ENCODE peak calls at places on chromosomes 11 and 22, in eight cellular contexts. O is iris pigment epithelial cell, Y is heart left ventricle, U is astrocyte of the spinal cord, E is neural crest cell, G is bronchial epithelial cell, V is left kidney, R is GM23338. S is an unnamed sample.

GRCh38 chr11:134531331-134532135 is 119.5 kb upstream of the B3GAT1 start:
- DNase-seq in O (no peak), Y (peak), U (no peak), E (no peak), G (no peak), V (peak), R (no peak), S (peak)

GRCh38 chr11:124886978-124887666 is 10.5 kb downstream of the ROBO4 start:
- DNase-seq in O (no peak), Y (no peak), U (no peak), E (no peak), G (no peak), V (no peak), R (no peak), S (no peak)

GRCh38 chr11:117191680-117192400 is 7.3 kb upstream of the TAGLN start:
- DNase-seq in O (no peak), Y (no peak), U (no peak), E (no peak), G (no peak), V (no peak), R (no peak), S (no peak)

GRCh38 chr22:27732841-27733240 is 68.7 kb downstream of the MN1 start:
- DNase-seq in O (no peak), Y (no peak), U (no peak), E (no peak), G (no peak), V (no peak), R (no peak), S (no peak)

GRCh38 chr11:214083-214482 is 6.6 kb downstream of the RIC8A start:
- DNase-seq in O (no peak), Y (no peak), U (no peak), E (no peak), G (no peak), V (no peak), R (no peak), S (no peak)

GRCh38 chr11:72618801-72619200 is 55.4 kb downstream of the PDE2A start:
- DNase-seq in O (no peak), Y (no peak), U (no peak), E (no peak), G (no peak), V (peak), R (no peak), S (no peak)

GRCh38 chr22:46734830-46735453 is 3.1 kb downstream of the CERK start:
- DNase-seq in O (peak), Y (no peak), U (no peak), E (no peak), G (no peak), V (peak), R (no peak), S (peak)

GRCh38 chr11:41379084-41379483 is 80.4 kb downstream of the LRRC4C start:
- DNase-seq in O (no peak), Y (no peak), U (no peak), E (no peak), G (no peak), V (peak), R (no peak), S (no peak)

GRCh38 chr22:43060213-43060612 is 29.0 kb downstream of the TTLL1 start:
- DNase-seq in O (peak), Y (no peak), U (no peak), E (peak), G (peak), V (peak), R (peak), S (no peak)

GRCh38 chr11:134142536-134142935 is 73.7 kb downstream of the JAM3 start:
- DNase-seq in O (peak), Y (no peak), U (peak), E (no peak), G (no peak), V (no peak), R (no peak), S (no peak)

GRCh38 chr22:19271856-19272535 is 19.5 kb downstream of the CLTCL1 start:
- DNase-seq in O (peak), Y (no peak), U (peak), E (no peak), G (peak), V (peak), R (no peak), S (peak)

GRCh38 chr11:116472661-116473060 is 300.1 kb downstream of the BUD13 start:
- DNase-seq in O (no peak), Y (no peak), U (no peak), E (no peak), G (no peak), V (peak), R (no peak), S (no peak)

GRCh38 chr11:117950999-117951961 is 22.1 kb upstream of the TMPRSS13 start:
- DNase-seq in O (no peak), Y (no peak), U (no peak), E (no peak), G (no peak), V (peak), R (no peak), S (no peak)

GRCh38 chr11:19651654-19652053 is 61.0 kb upstream of the NAV2 start:
- DNase-seq in O (no peak), Y (no peak), U (no peak), E (no peak), G (no peak), V (no peak), R (no peak), S (no peak)

GRCh38 chr22:17501679-17502285 is 61.5 kb upstream of the SLC25A18 start:
- DNase-seq in O (peak), Y (no peak), U (peak), E (peak), G (peak), V (peak), R (peak), S (no peak)

GRCh38 chr11:73288873-73289707 is 17.0 kb downstream of the P2RY6 start:
- DNase-seq in O (peak), Y (peak), U (peak), E (peak), G (peak), V (peak), R (peak), S (peak)

GRCh38 chr22:26646158-26646557 is 11.2 kb upstream of the MIAT start:
- DNase-seq in O (peak), Y (no peak), U (no peak), E (no peak), G (no peak), V (peak), R (no peak), S (no peak)

GRCh38 chr11:39641749-39642148 is 1817.7 kb downstream of the LRRC4C start:
- DNase-seq in O (no peak), Y (no peak), U (peak), E (no peak), G (no peak), V (no peak), R (no peak), S (no peak)

GRCh38 chr11:112697371-112697770 is 263.8 kb upstream of the NCAM1 start:
- DNase-seq in O (no peak), Y (no peak), U (no peak), E (peak), G (no peak), V (peak), R (no peak), S (no peak)

GRCh38 chr22:20566420-20567260 is 59.2 kb downstream of the MED15 start:
- DNase-seq in O (peak), Y (peak), U (peak), E (no peak), G (peak), V (no peak), R (no peak), S (peak)

GRCh38 chr11:432501-433100 is 9.2 kb downstream of the ANO9 start:
- DNase-seq in O (no peak), Y (peak), U (no peak), E (no peak), G (no peak), V (no peak), R (no peak), S (no peak)

GRCh38 chr11:103532133-103532788 is 423.0 kb downstream of the DYNC2H1 start:
- DNase-seq in O (peak), Y (no peak), U (peak), E (no peak), G (peak), V (no peak), R (no peak), S (no peak)

GRCh38 chr11:117390743-117391142 is 63.1 kb downstream of the CEP164 start:
- DNase-seq in O (no peak), Y (no peak), U (no peak), E (no peak), G (no peak), V (no peak), R (no peak), S (no peak)

GRCh38 chr11:74171630-74172465 is 759 bp downstream of the PPME1 start:
- DNase-seq in O (no peak), Y (no peak), U (peak), E (no peak), G (peak), V (peak), R (no peak), S (no peak)

GRCh38 chr11:128572965-128573364 is 14.4 kb downstream of the ETS1 start:
- DNase-seq in O (peak), Y (no peak), U (no peak), E (no peak), G (no peak), V (no peak), R (peak), S (no peak)

S was measured in right lobe of liver.